ENCODE peak calls at places on chromosome 21, in seven cellular contexts. J is stomach; Y is CD8-positive, alpha-beta memory T cell; B is BE2C; P is neural progenitor cell; H is left ventricle myocardium inferior; X is ovary. W is an unnamed sample.

GRCh38 chr21:14452031-14452778 is 69.3 kb upstream of the HSPA13 start:
- DNase-seq in J (no peak), Y (no peak), B (no peak), P (no peak), H (no peak), X (no peak), W (no peak)

GRCh38 chr21:33825898-33826297 is 89.7 kb downstream of the ATP5PO start:
- DNase-seq in J (no peak), Y (no peak), B (no peak), P (no peak), H (no peak), X (no peak), W (no peak)

GRCh38 chr21:43986544-43987451 is 25.3 kb upstream of the TRAPPC10 start:
- DNase-seq in J (no peak), Y (no peak), B (no peak), P (no peak), H (no peak), X (no peak), W (no peak)

GRCh38 chr21:43274946-43275310 is 106.1 kb downstream of the CRYAA start:
- DNase-seq in J (no peak), Y (no peak), B (peak; percentile 10), P (no peak), H (peak; percentile 4), X (peak; percentile 7), W (no peak)

GRCh38 chr21:43290529-43291346 is 121.9 kb downstream of the CRYAA start:
- DNase-seq in J (no peak), Y (no peak), B (peak; percentile 6), P (peak; percentile 52), H (peak; percentile 6), X (peak; percentile 13), W (no peak)

GRCh38 chr21:43884012-43884860 is 19.2 kb downstream of the AGPAT3 start:
- DNase-seq in J (peak; percentile 61), Y (no peak), B (peak; percentile 34), P (peak; percentile 65), H (no peak), X (no peak), W (peak; percentile 46)

GRCh38 chr21:14454642-14455009 is 71.7 kb upstream of the HSPA13 start:
- DNase-seq in J (no peak), Y (no peak), B (no peak), P (no peak), H (no peak), X (no peak), W (no peak)

GRCh38 chr21:26865857-26866256 is 20.6 kb upstream of the ADAMTS1 start:
- DNase-seq in J (no peak), Y (no peak), B (no peak), P (no peak), H (no peak), X (no peak), W (no peak)

GRCh38 chr21:33512481-33512880 is 21.0 kb upstream of the DNAJC28 start:
- DNase-seq in J (no peak), Y (no peak), B (no peak), P (no peak), H (no peak), X (no peak), W (no peak)

GRCh38 chr21:39575778-39576177 is 37.0 kb upstream of the B3GALT5 start:
- DNase-seq in J (no peak), Y (no peak), B (no peak), P (no peak), H (no peak), X (no peak), W (peak; percentile 60)

GRCh38 chr21:43338951-43339350 is 88.0 kb downstream of the SIK1 start:
- DNase-seq in J (no peak), Y (no peak), B (no peak), P (no peak), H (peak; percentile 41), X (peak; percentile 43), W (no peak)

GRCh38 chr21:39153373-39153772 is 29.9 kb downstream of the PSMG1 start:
- DNase-seq in J (no peak), Y (no peak), B (no peak), P (peak; percentile 43), H (no peak), X (no peak), W (peak; percentile 13)

GRCh38 chr21:16509466-16509865 is 779.7 kb downstream of the USP25 start:
- DNase-seq in J (no peak), Y (no peak), B (no peak), P (no peak), H (no peak), X (no peak), W (no peak)

GRCh38 chr21:38266732-38267131 is 9.9 kb downstream of the KCNJ15 start:
- DNase-seq in J (no peak), Y (no peak), B (no peak), P (no peak), H (no peak), X (no peak), W (peak; percentile 59)

GRCh38 chr21:31580866-31581276 is 78.6 kb upstream of the SOD1 start:
- DNase-seq in J (peak; percentile 75), Y (peak; percentile 48), B (peak; percentile 82), P (peak; percentile 83), H (peak; percentile 60), X (peak; percentile 37), W (peak; percentile 55)

GRCh38 chr21:39648879-39649278 is 36.1 kb downstream of the B3GALT5 start:
- DNase-seq in J (no peak), Y (no peak), B (no peak), P (no peak), H (no peak), X (no peak), W (no peak)

GRCh38 chr21:43911015-43911934 is 46.3 kb downstream of the AGPAT3 start:
- DNase-seq in J (no peak), Y (no peak), B (no peak), P (no peak), H (no peak), X (no peak), W (no peak)

DNA sequence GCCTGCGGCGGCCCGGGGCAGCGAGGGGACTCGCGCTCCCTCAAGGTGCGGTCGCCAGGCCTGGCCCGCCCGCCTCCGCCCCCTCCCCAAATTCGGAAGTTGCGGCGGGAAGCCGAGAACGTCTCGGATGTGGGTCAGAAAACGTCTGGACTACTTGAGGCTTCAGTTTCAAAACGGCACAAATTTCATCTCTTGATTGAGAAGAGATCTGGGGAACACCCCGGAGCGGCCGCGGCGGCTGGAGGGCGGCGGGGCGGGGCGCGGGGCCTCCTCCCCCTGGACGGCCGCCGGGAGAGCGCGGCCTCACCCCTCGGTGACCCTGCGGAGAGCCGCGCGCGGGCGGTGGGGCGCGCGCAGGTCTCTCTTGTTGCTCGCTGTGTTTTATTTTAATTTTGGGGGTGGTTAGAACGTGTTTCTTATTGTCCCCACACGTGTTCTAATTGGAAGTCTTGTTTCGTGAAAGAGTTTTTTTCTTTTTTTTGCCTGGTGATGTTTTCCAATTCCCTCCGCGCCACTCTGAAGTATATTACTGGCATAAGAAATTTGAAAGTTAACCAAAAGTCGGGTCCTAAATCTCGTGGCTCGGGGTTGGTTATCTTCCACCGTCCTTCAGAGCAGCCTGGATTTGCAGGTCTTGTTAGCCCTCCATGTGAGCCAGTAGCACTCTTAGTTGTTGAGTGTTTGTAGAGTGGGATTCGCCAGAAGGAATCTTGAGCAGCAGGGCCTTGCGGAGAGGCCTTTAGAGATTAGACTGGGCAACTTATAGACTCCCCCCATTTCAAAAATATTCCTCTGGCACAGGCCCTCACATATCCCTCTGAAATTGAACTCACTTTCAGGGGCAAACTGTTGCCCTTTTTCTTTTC is 749 bp downstream of the PCBP3 start:
- DNase-seq in J (no peak), Y (peak; percentile 11), B (peak; percentile 53), P (peak; percentile 60), H (no peak), X (peak; percentile 39), W (no peak)
- H3K27me3 ChIP-seq in J (peaks cover 45% of the 10 kb centered on the region), Y (peaks cover 21% of the 10 kb centered on the region), B (no peaks in the 10 kb centered on the region), P (peaks cover 51% of the 10 kb centered on the region), H (peaks cover 47% of the 10 kb centered on the region), X (no peaks in the 10 kb centered on the region), W (peaks cover 8% of the 10 kb centered on the region)

GRCh38 chr21:34936874-34937563 is 112.1 kb downstream of the RUNX1 start:
- DNase-seq in J (no peak), Y (no peak), B (no peak), P (no peak), H (no peak), X (no peak), W (peak; percentile 55)
- H3K4me3 ChIP-seq in J (no peak overlapping the region), Y (no peak overlapping the region), B (no peak overlapping the region), P (no peak overlapping the region), H (no peak overlapping the region), X (no peak overlapping the region), W (no peak overlapping the region)

GRCh38 chr21:34881894-34882371 is 167.2 kb downstream of the RUNX1 start:
- DNase-seq in J (no peak), Y (no peak), B (no peak), P (no peak), H (no peak), X (no peak), W (peak; percentile 95)
- H3K27me3 ChIP-seq in J (peaks cover 28% of the 10 kb centered on the region), Y (no peaks in the 10 kb centered on the region), B (peaks cover 34% of the 10 kb centered on the region), P (peaks cover 68% of the 10 kb centered on the region), H (peaks cover 70% of the 10 kb centered on the region), X (peaks cover 5% of the 10 kb centered on the region), W (no peaks in the 10 kb centered on the region)

DNA sequence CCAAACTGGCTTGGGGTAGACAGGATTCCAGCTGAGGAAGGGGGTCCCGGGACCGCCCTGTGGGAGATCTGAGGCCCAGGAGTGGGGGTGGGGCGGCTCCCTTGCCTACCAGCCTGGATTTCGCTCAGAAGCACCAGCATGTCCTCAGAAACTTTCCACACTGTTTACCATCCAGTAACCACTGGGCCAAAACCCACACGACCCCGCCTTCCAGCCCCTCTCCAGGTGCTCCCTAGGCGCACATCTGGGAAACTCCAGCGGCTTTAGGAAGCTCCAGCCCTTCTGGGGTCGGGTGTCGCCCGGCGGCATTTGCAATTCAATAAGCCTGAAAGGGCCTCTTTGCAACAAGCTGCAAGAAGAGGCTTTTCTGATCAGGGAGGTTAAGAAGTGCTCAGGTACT is 4.6 kb downstream of the RIPK4 start:
- DNase-seq in J (no peak), Y (no peak), B (no peak), P (peak; percentile 89), H (no peak), X (no peak), W (no peak)
- H3K4me3 ChIP-seq in J (no peak overlapping the region), Y (no peak overlapping the region), B (no peak overlapping the region), P (peak overlapping the region; percentile 53), H (peak overlapping the region; percentile 57), X (no peak overlapping the region), W (peak overlapping the region; percentile 7)

GRCh38 chr21:36097427-36098230 is 27.8 kb downstream of the CBR1 start:
- DNase-seq in J (no peak), Y (no peak), B (no peak), P (no peak), H (no peak), X (no peak), W (peak; percentile 48)

GRCh38 chr21:36099000-36099399 is 29.2 kb downstream of the CBR1 start:
- DNase-seq in J (no peak), Y (no peak), B (no peak), P (no peak), H (no peak), X (no peak), W (no peak)

GRCh38 chr21:36104306-36105300 is 30.3 kb upstream of the CBR3 start:
- DNase-seq in J (peak; percentile 35), Y (peak; percentile 14), B (peak; percentile 76), P (peak; percentile 80), H (peak; percentile 46), X (no peak), W (peak; percentile 76)

GRCh38 chr21:36103434-36103833 is 31.4 kb upstream of the CBR3 start:
- DNase-seq in J (no peak), Y (no peak), B (no peak), P (no peak), H (no peak), X (no peak), W (no peak)

GRCh38 chr21:36100971-36101641 is 31.3 kb downstream of the CBR1 start:
- DNase-seq in J (no peak), Y (no peak), B (no peak), P (no peak), H (no peak), X (no peak), W (no peak)
- H3K27me3 ChIP-seq in J (peaks cover 20% of the 10 kb centered on the region), Y (peaks cover 7% of the 10 kb centered on the region), B (peaks cover 3% of the 10 kb centered on the region), P (no peaks in the 10 kb centered on the region), H (peaks cover 88% of the 10 kb centered on the region), X (no peaks in the 10 kb centered on the region), W (no peaks in the 10 kb centered on the region)